ENCODE peak calls at places on chromosomes 5 and 9, in nine cellular contexts. F, A, B, U, M, X, C, S and D are unnamed samples.

GRCh38 chr9:21294904-21295538 is 10.1 kb downstream of the IFNA5 start:
- DNase-seq in F (no peak), C (no peak), U (no peak), X (no peak), M (no peak), S (no peak), A (no peak), B (no peak), D (no peak)

GRCh38 chr5:44646016-44646415 is 162.7 kb upstream of the MRPS30 start:
- DNase-seq in S (no peak), X (no peak), B (peak), M (no peak), A (no peak), C (no peak), U (no peak), F (no peak), D (no peak)

GRCh38 chr5:157689942-157690689 is 18.8 kb downstream of the C5orf52 start:
- DNase-seq in X (no peak), C (no peak), S (no peak), B (no peak), M (no peak), F (no peak), A (no peak), U (peak), D (peak)

GRCh38 chr9:18075253-18075977 is 398.5 kb upstream of the ADAMTSL1 start:
- DNase-seq in S (no peak), C (no peak), B (no peak), X (no peak), F (no peak), M (no peak), U (no peak), A (no peak), D (no peak)

GRCh38 chr5:140480310-140481014 is 67.0 kb upstream of the EIF4EBP3 start:
- DNase-seq in M (no peak), U (no peak), B (no peak), S (no peak), F (no peak), A (no peak), X (no peak), C (no peak), D (no peak)

GRCh38 chr5:145443366-145443765 is 391.8 kb downstream of the PRELID2 start:
- DNase-seq in C (no peak), M (no peak), X (no peak), U (no peak), S (no peak), B (no peak), A (no peak), F (no peak), D (no peak)

GRCh38 chr5:135236951-135237791 is 161.9 kb downstream of the MACROH2A1 start:
- DNase-seq in M (no peak), X (no peak), C (no peak), B (no peak), U (no peak), A (no peak), F (no peak), S (no peak), D (no peak)

GRCh38 chr5:56367752-56368151 is 134.6 kb upstream of the ANKRD55 start:
- DNase-seq in C (no peak), B (no peak), U (no peak), M (no peak), F (no peak), X (no peak), S (no peak), A (no peak), D (no peak)

GRCh38 chr9:83070257-83070656 is 7.3 kb upstream of the RASEF start:
- DNase-seq in A (no peak), U (no peak), C (no peak), S (no peak), X (no peak), F (no peak), M (no peak), B (no peak), D (no peak)